ENCODE peak calls at places on chromosomes 7 and 10, in five cellular contexts. I, F, Q, Y and T are unnamed samples.

GRCh38 chr10:114684822-114685209 is 26.7 kb upstream of the ABLIM1 start:
- DNase-seq in F (no peak), I (no peak), Y (peak; percentile 62), Q (no peak), T (no peak)

GRCh38 chr10:98357208-98357836 is 57.7 kb downstream of the PYROXD2 start:
- DNase-seq in Y (no peak), Q (no peak), F (no peak), I (no peak), T (no peak)

GRCh38 chr10:30491204-30491603 is 57.2 kb downstream of the MAP3K8 start:
- DNase-seq in F (no peak), Q (no peak), Y (no peak), I (no peak), T (no peak)

GRCh38 chr10:10055656-10056445 is 961.8 kb upstream of the CELF2 start:
- DNase-seq in I (no peak), F (no peak), Y (no peak), Q (no peak), T (no peak)

GRCh38 chr7:151152935-151153513 is 14.5 kb downstream of the GBX1 start:
- DNase-seq in I (no peak), Q (no peak), Y (no peak), F (no peak), T (no peak)

GRCh38 chr7:140559410-140559809 is 80.1 kb upstream of the MKRN1 start:
- DNase-seq in I (no peak), Y (no peak), Q (no peak), F (no peak), T (no peak)

GRCh38 chr10:78260675-78261074 is 227.0 kb downstream of the RPS24 start:
- DNase-seq in F (no peak), Q (no peak), Y (no peak), I (no peak), T (no peak)

GRCh38 chr10:4062072-4062471 is 277.1 kb upstream of the KLF6 start:
- DNase-seq in I (no peak), Q (no peak), F (no peak), Y (no peak), T (no peak)

GRCh38 chr7:18684899-18685298 is 189.3 kb downstream of the HDAC9 start:
- DNase-seq in I (no peak), Q (no peak), Y (no peak), F (no peak), T (no peak)